ENCODE peak calls at places on chromosomes 2 and 18, in eight cellular contexts. One of them, this sample, is unnamed.

GRCh38 chr18:71001597-71001996 is 712.8 kb downstream of the SOCS6 start:
- DNase-seq in heart left ventricle: no peak
- DNase-seq in dorsolateral prefrontal cortex: no peak
- DNase-seq in CD8-positive, alpha-beta T cell: no peak
- DNase-seq in fibroblast of lung: no peak
- DNase-seq in HAP-1: no peak
- DNase-seq in naive thymus-derived CD4-positive, alpha-beta T cell: no peak
- DNase-seq in lung: no peak
- DNase-seq in this sample: no peak

GRCh38 chr2:28401411-28401810 is 8.8 kb downstream of the FOSL2 start:
- DNase-seq in heart left ventricle: no peak
- DNase-seq in dorsolateral prefrontal cortex: no peak
- DNase-seq in CD8-positive, alpha-beta T cell: no peak
- DNase-seq in fibroblast of lung: no peak
- DNase-seq in HAP-1: no peak
- DNase-seq in naive thymus-derived CD4-positive, alpha-beta T cell: no peak
- DNase-seq in lung: no peak
- DNase-seq in this sample: no peak

GRCh38 chr18:3154214-3154613 is 65.6 kb downstream of the MYOM1 start:
- DNase-seq in heart left ventricle: no peak
- DNase-seq in dorsolateral prefrontal cortex: no peak
- DNase-seq in CD8-positive, alpha-beta T cell: no peak
- DNase-seq in fibroblast of lung: no peak
- DNase-seq in HAP-1: no peak
- DNase-seq in naive thymus-derived CD4-positive, alpha-beta T cell: no peak
- DNase-seq in lung: no peak
- DNase-seq in this sample: no peak

GRCh38 chr2:144630459-144631215 is 110.7 kb upstream of the ZEB2 start:
- DNase-seq in heart left ventricle: no peak
- DNase-seq in dorsolateral prefrontal cortex: no peak
- DNase-seq in CD8-positive, alpha-beta T cell: no peak
- DNase-seq in fibroblast of lung: no peak
- DNase-seq in HAP-1: no peak
- DNase-seq in naive thymus-derived CD4-positive, alpha-beta T cell: no peak
- DNase-seq in lung: no peak
- DNase-seq in this sample: peak; percentile 14

GRCh38 chr2:64932327-64933216 is 56.6 kb upstream of the SLC1A4 start:
- DNase-seq in heart left ventricle: no peak
- DNase-seq in dorsolateral prefrontal cortex: no peak
- DNase-seq in CD8-positive, alpha-beta T cell: no peak
- DNase-seq in fibroblast of lung: no peak
- DNase-seq in HAP-1: no peak
- DNase-seq in naive thymus-derived CD4-positive, alpha-beta T cell: no peak
- DNase-seq in lung: no peak
- DNase-seq in this sample: peak; percentile 83

GRCh38 chr2:27485496-27485895 is 4.0 kb downstream of the IFT172 start:
- DNase-seq in heart left ventricle: no peak
- DNase-seq in dorsolateral prefrontal cortex: no peak
- DNase-seq in CD8-positive, alpha-beta T cell: no peak
- DNase-seq in fibroblast of lung: no peak
- DNase-seq in HAP-1: no peak
- DNase-seq in naive thymus-derived CD4-positive, alpha-beta T cell: no peak
- DNase-seq in lung: no peak
- DNase-seq in this sample: no peak

GRCh38 chr2:128354731-128355470 is 36.2 kb upstream of the HS6ST1 start:
- DNase-seq in heart left ventricle: no peak
- DNase-seq in dorsolateral prefrontal cortex: no peak
- DNase-seq in CD8-positive, alpha-beta T cell: no peak
- DNase-seq in fibroblast of lung: peak; percentile 33
- DNase-seq in HAP-1: no peak
- DNase-seq in naive thymus-derived CD4-positive, alpha-beta T cell: no peak
- DNase-seq in lung: peak; percentile 24
- DNase-seq in this sample: no peak

GRCh38 chr2:141065042-141065441 is 1065.8 kb downstream of the LRP1B start:
- DNase-seq in heart left ventricle: no peak
- DNase-seq in dorsolateral prefrontal cortex: no peak
- DNase-seq in CD8-positive, alpha-beta T cell: no peak
- DNase-seq in fibroblast of lung: no peak
- DNase-seq in HAP-1: no peak
- DNase-seq in naive thymus-derived CD4-positive, alpha-beta T cell: no peak
- DNase-seq in lung: no peak
- DNase-seq in this sample: no peak

GRCh38 chr2:44941551-44942234 is at the start of gene SIX3:
- DNase-seq in heart left ventricle: no peak
- DNase-seq in dorsolateral prefrontal cortex: no peak
- DNase-seq in CD8-positive, alpha-beta T cell: no peak
- DNase-seq in fibroblast of lung: peak; percentile 84
- DNase-seq in HAP-1: peak; percentile 94
- DNase-seq in naive thymus-derived CD4-positive, alpha-beta T cell: peak; percentile 16
- DNase-seq in lung: no peak
- DNase-seq in this sample: peak; percentile 49

GRCh38 chr2:160091381-160091780 is 29.0 kb upstream of the PLA2R1 start:
- DNase-seq in heart left ventricle: no peak
- DNase-seq in dorsolateral prefrontal cortex: no peak
- DNase-seq in CD8-positive, alpha-beta T cell: no peak
- DNase-seq in fibroblast of lung: peak; percentile 69
- DNase-seq in HAP-1: no peak
- DNase-seq in naive thymus-derived CD4-positive, alpha-beta T cell: no peak
- DNase-seq in lung: no peak
- DNase-seq in this sample: no peak

GRCh38 chr2:98543842-98544241 is 64.5 kb downstream of the COA5 start:
- DNase-seq in heart left ventricle: no peak
- DNase-seq in dorsolateral prefrontal cortex: no peak
- DNase-seq in CD8-positive, alpha-beta T cell: no peak
- DNase-seq in fibroblast of lung: no peak
- DNase-seq in HAP-1: no peak
- DNase-seq in naive thymus-derived CD4-positive, alpha-beta T cell: no peak
- DNase-seq in lung: no peak
- DNase-seq in this sample: no peak

GRCh38 chr18:7892556-7892955 is 325.4 kb downstream of the PTPRM start:
- DNase-seq in heart left ventricle: no peak
- DNase-seq in dorsolateral prefrontal cortex: no peak
- DNase-seq in CD8-positive, alpha-beta T cell: no peak
- DNase-seq in fibroblast of lung: no peak
- DNase-seq in HAP-1: no peak
- DNase-seq in naive thymus-derived CD4-positive, alpha-beta T cell: no peak
- DNase-seq in lung: no peak
- DNase-seq in this sample: no peak

GRCh38 chr2:12685956-12686355 is 30.8 kb upstream of the TRIB2 start:
- DNase-seq in heart left ventricle: no peak
- DNase-seq in dorsolateral prefrontal cortex: no peak
- DNase-seq in CD8-positive, alpha-beta T cell: no peak
- DNase-seq in fibroblast of lung: no peak
- DNase-seq in HAP-1: no peak
- DNase-seq in naive thymus-derived CD4-positive, alpha-beta T cell: no peak
- DNase-seq in lung: no peak
- DNase-seq in this sample: no peak

GRCh38 chr2:70793450-70793849 is 3.0 kb upstream of the FIGLA start:
- DNase-seq in heart left ventricle: no peak
- DNase-seq in dorsolateral prefrontal cortex: no peak
- DNase-seq in CD8-positive, alpha-beta T cell: no peak
- DNase-seq in fibroblast of lung: no peak
- DNase-seq in HAP-1: no peak
- DNase-seq in naive thymus-derived CD4-positive, alpha-beta T cell: no peak
- DNase-seq in lung: no peak
- DNase-seq in this sample: no peak
- H3K27me3 ChIP-seq in heart left ventricle: peaks cover 6% of the 10 kb centered on the region
- H3K27me3 ChIP-seq in dorsolateral prefrontal cortex: peaks cover 29% of the 10 kb centered on the region
- H3K27me3 ChIP-seq in CD8-positive, alpha-beta T cell: peaks cover 7% of the 10 kb centered on the region
- H3K27me3 ChIP-seq in fibroblast of lung: peaks cover 28% of the 10 kb centered on the region
- H3K27me3 ChIP-seq in HAP-1: no peaks in the 10 kb centered on the region
- H3K27me3 ChIP-seq in naive thymus-derived CD4-positive, alpha-beta T cell: no peaks in the 10 kb centered on the region
- H3K27me3 ChIP-seq in lung: no peaks in the 10 kb centered on the region
- H3K27me3 ChIP-seq in this sample: no peaks in the 10 kb centered on the region

DNA sequence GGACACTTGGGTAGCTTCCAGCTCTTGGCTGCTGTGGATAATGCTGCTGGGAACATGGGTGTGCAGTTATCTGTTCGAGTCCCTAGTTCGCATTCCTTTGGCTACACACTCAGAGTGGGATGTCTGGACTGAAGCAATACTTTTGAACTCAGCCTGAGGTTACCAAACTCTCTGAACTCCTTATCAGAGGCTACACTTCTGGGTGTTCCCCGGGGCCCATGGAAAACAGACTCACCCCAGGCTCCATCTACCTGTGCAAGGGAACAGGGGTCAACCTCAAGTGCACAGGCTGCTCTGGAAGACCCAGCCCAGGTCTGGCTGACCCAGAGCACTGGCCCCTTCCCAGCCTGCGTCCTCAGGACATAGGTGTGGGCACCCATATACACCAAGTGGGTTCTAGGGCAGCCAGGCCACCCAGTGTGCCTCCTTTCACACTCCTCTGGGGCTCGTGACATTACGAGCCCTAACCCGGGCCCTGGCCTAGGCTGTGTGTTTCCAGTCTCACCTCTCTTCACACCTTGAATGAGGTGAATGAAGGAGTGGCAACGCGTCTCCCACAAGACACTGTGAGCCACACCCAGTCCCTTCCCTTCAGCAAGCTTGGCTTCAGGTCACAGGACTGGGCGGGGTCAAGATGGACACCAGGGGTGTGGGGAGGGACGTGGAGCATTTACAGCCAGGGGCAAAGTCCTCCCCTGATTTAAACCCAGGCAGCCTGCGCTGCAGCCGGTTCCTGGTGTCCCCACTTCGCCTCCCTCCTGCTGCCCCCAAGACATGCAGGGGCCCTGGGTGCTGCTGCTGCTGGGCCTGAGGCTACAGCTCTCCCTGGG is at the start of gene ALPI:
- DNase-seq in heart left ventricle: peak; percentile 6
- DNase-seq in dorsolateral prefrontal cortex: peak; percentile 30
- DNase-seq in CD8-positive, alpha-beta T cell: no peak
- DNase-seq in fibroblast of lung: no peak
- DNase-seq in HAP-1: no peak
- DNase-seq in naive thymus-derived CD4-positive, alpha-beta T cell: no peak
- DNase-seq in lung: no peak
- DNase-seq in this sample: no peak
- H3K27me3 ChIP-seq in heart left ventricle: peaks cover 4% of the 10 kb centered on the region
- H3K27me3 ChIP-seq in dorsolateral prefrontal cortex: no peaks in the 10 kb centered on the region
- H3K27me3 ChIP-seq in CD8-positive, alpha-beta T cell: no peaks in the 10 kb centered on the region
- H3K27me3 ChIP-seq in fibroblast of lung: no peaks in the 10 kb centered on the region
- H3K27me3 ChIP-seq in HAP-1: no peaks in the 10 kb centered on the region
- H3K27me3 ChIP-seq in naive thymus-derived CD4-positive, alpha-beta T cell: no peaks in the 10 kb centered on the region
- H3K27me3 ChIP-seq in lung: peaks cover 8% of the 10 kb centered on the region
- H3K27me3 ChIP-seq in this sample: no peaks in the 10 kb centered on the region

GRCh38 chr18:47250415-47251046 is 929 bp downstream of the SKOR2 start:
- DNase-seq in heart left ventricle: no peak
- DNase-seq in dorsolateral prefrontal cortex: no peak
- DNase-seq in CD8-positive, alpha-beta T cell: no peak
- DNase-seq in fibroblast of lung: no peak
- DNase-seq in HAP-1: no peak
- DNase-seq in naive thymus-derived CD4-positive, alpha-beta T cell: no peak
- DNase-seq in lung: no peak
- DNase-seq in this sample: no peak
- H3K27me3 ChIP-seq in heart left ventricle: peaks cover 55% of the 10 kb centered on the region
- H3K27me3 ChIP-seq in dorsolateral prefrontal cortex: peaks cover 95% of the 10 kb centered on the region
- H3K27me3 ChIP-seq in CD8-positive, alpha-beta T cell: peaks cover 29% of the 10 kb centered on the region
- H3K27me3 ChIP-seq in fibroblast of lung: peaks cover 58% of the 10 kb centered on the region
- H3K27me3 ChIP-seq in HAP-1: peaks cover 62% of the 10 kb centered on the region
- H3K27me3 ChIP-seq in naive thymus-derived CD4-positive, alpha-beta T cell: peaks cover 11% of the 10 kb centered on the region
- H3K27me3 ChIP-seq in lung: peaks cover 26% of the 10 kb centered on the region
- H3K27me3 ChIP-seq in this sample: no peaks in the 10 kb centered on the region

DNA sequence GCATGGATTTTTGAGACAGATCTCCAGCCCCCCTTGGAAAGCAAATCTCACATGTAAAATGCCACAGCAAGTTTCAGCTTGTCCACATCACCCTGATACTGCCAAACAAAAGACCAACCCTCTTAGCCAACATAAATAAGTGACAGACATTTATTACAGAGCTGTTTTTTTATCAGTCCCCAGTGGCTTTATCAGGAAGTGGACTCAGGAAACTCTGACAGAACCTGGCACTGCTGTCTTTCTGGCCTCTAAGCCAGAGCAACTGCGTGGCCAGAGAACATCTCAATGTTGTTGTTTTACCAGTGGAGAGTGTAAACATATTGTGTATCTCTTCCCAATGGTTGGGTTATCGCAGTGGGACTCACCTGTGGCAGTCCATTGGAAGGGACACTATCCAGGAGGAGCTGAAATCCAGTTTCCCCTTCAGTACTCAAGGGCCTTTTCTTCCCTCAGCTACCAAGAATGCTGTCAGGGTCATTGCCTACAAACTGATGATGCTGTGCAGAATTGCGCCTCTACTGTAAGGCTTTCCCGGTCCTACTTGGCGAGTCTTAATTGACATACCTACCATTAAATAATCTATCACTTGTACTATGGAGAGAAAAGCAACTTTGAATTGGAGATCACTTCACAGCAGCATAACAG is 22.0 kb downstream of the SLC14A1 start:
- DNase-seq in heart left ventricle: no peak
- DNase-seq in dorsolateral prefrontal cortex: no peak
- DNase-seq in CD8-positive, alpha-beta T cell: no peak
- DNase-seq in fibroblast of lung: no peak
- DNase-seq in HAP-1: no peak
- DNase-seq in naive thymus-derived CD4-positive, alpha-beta T cell: no peak
- DNase-seq in lung: no peak
- DNase-seq in this sample: no peak
- H3K27me3 ChIP-seq in heart left ventricle: no peaks in the 10 kb centered on the region
- H3K27me3 ChIP-seq in dorsolateral prefrontal cortex: no peaks in the 10 kb centered on the region
- H3K27me3 ChIP-seq in CD8-positive, alpha-beta T cell: no peaks in the 10 kb centered on the region
- H3K27me3 ChIP-seq in fibroblast of lung: no peaks in the 10 kb centered on the region
- H3K27me3 ChIP-seq in HAP-1: no peaks in the 10 kb centered on the region
- H3K27me3 ChIP-seq in naive thymus-derived CD4-positive, alpha-beta T cell: no peaks in the 10 kb centered on the region
- H3K27me3 ChIP-seq in lung: no peaks in the 10 kb centered on the region
- H3K27me3 ChIP-seq in this sample: no peaks in the 10 kb centered on the region

GRCh38 chr2:222298000-222298310 is 843 bp downstream of the PAX3 start:
- DNase-seq in heart left ventricle: no peak
- DNase-seq in dorsolateral prefrontal cortex: no peak
- DNase-seq in CD8-positive, alpha-beta T cell: no peak
- DNase-seq in fibroblast of lung: no peak
- DNase-seq in HAP-1: no peak
- DNase-seq in naive thymus-derived CD4-positive, alpha-beta T cell: no peak
- DNase-seq in lung: no peak
- DNase-seq in this sample: no peak
- H3K27me3 ChIP-seq in heart left ventricle: peaks cover 83% of the 10 kb centered on the region
- H3K27me3 ChIP-seq in dorsolateral prefrontal cortex: peaks cover 100% of the 10 kb centered on the region
- H3K27me3 ChIP-seq in CD8-positive, alpha-beta T cell: peaks cover 39% of the 10 kb centered on the region
- H3K27me3 ChIP-seq in fibroblast of lung: peaks cover 93% of the 10 kb centered on the region
- H3K27me3 ChIP-seq in HAP-1: no peaks in the 10 kb centered on the region
- H3K27me3 ChIP-seq in naive thymus-derived CD4-positive, alpha-beta T cell: peaks cover 5% of the 10 kb centered on the region
- H3K27me3 ChIP-seq in lung: peaks cover 21% of the 10 kb centered on the region
- H3K27me3 ChIP-seq in this sample: peaks cover 4% of the 10 kb centered on the region

GRCh38 chr2:29524652-29525051 is 396.7 kb downstream of the ALK start:
- DNase-seq in heart left ventricle: no peak
- DNase-seq in dorsolateral prefrontal cortex: no peak
- DNase-seq in CD8-positive, alpha-beta T cell: no peak
- DNase-seq in fibroblast of lung: no peak
- DNase-seq in HAP-1: no peak
- DNase-seq in naive thymus-derived CD4-positive, alpha-beta T cell: no peak
- DNase-seq in lung: no peak
- DNase-seq in this sample: no peak
- H3K27me3 ChIP-seq in heart left ventricle: no peaks in the 10 kb centered on the region
- H3K27me3 ChIP-seq in dorsolateral prefrontal cortex: no peaks in the 10 kb centered on the region
- H3K27me3 ChIP-seq in CD8-positive, alpha-beta T cell: no peaks in the 10 kb centered on the region
- H3K27me3 ChIP-seq in fibroblast of lung: no peaks in the 10 kb centered on the region
- H3K27me3 ChIP-seq in HAP-1: no peaks in the 10 kb centered on the region
- H3K27me3 ChIP-seq in naive thymus-derived CD4-positive, alpha-beta T cell: no peaks in the 10 kb centered on the region
- H3K27me3 ChIP-seq in lung: no peaks in the 10 kb centered on the region
- H3K27me3 ChIP-seq in this sample: no peaks in the 10 kb centered on the region

GRCh38 chr2:241553981-241554380 is 4.6 kb upstream of the BOK start:
- DNase-seq in heart left ventricle: no peak
- DNase-seq in dorsolateral prefrontal cortex: no peak
- DNase-seq in CD8-positive, alpha-beta T cell: no peak
- DNase-seq in fibroblast of lung: no peak
- DNase-seq in HAP-1: no peak
- DNase-seq in naive thymus-derived CD4-positive, alpha-beta T cell: no peak
- DNase-seq in lung: no peak
- DNase-seq in this sample: no peak
- H3K27me3 ChIP-seq in heart left ventricle: no peaks in the 10 kb centered on the region
- H3K27me3 ChIP-seq in dorsolateral prefrontal cortex: no peaks in the 10 kb centered on the region
- H3K27me3 ChIP-seq in CD8-positive, alpha-beta T cell: peaks cover 6% of the 10 kb centered on the region
- H3K27me3 ChIP-seq in fibroblast of lung: no peaks in the 10 kb centered on the region
- H3K27me3 ChIP-seq in HAP-1: no peaks in the 10 kb centered on the region
- H3K27me3 ChIP-seq in naive thymus-derived CD4-positive, alpha-beta T cell: peaks cover 3% of the 10 kb centered on the region
- H3K27me3 ChIP-seq in lung: no peaks in the 10 kb centered on the region
- H3K27me3 ChIP-seq in this sample: no peaks in the 10 kb centered on the region

GRCh38 chr18:37637451-37637850 is 71.9 kb upstream of the CELF4 start:
- DNase-seq in heart left ventricle: no peak
- DNase-seq in dorsolateral prefrontal cortex: no peak
- DNase-seq in CD8-positive, alpha-beta T cell: no peak
- DNase-seq in fibroblast of lung: no peak
- DNase-seq in HAP-1: no peak
- DNase-seq in naive thymus-derived CD4-positive, alpha-beta T cell: no peak
- DNase-seq in lung: peak; percentile 24
- DNase-seq in this sample: no peak
- H3K27me3 ChIP-seq in heart left ventricle: no peaks in the 10 kb centered on the region
- H3K27me3 ChIP-seq in dorsolateral prefrontal cortex: no peaks in the 10 kb centered on the region
- H3K27me3 ChIP-seq in CD8-positive, alpha-beta T cell: no peaks in the 10 kb centered on the region
- H3K27me3 ChIP-seq in fibroblast of lung: no peaks in the 10 kb centered on the region
- H3K27me3 ChIP-seq in HAP-1: no peaks in the 10 kb centered on the region
- H3K27me3 ChIP-seq in naive thymus-derived CD4-positive, alpha-beta T cell: no peaks in the 10 kb centered on the region
- H3K27me3 ChIP-seq in lung: no peaks in the 10 kb centered on the region
- H3K27me3 ChIP-seq in this sample: no peaks in the 10 kb centered on the region